ENCODE peak calls at places on chromosomes 3 and 15, in six cellular contexts. M is mesendoderm, Z is neuronal stem cell, F is H1, W is H9, N is IMR-90. K is an unnamed sample.

GRCh38 chr3:27025718-27026117 is 343.5 kb downstream of the NEK10 start:
- DNase-seq in Z (no peak), W (peak; percentile 33), N (no peak), M (peak; percentile 85), F (no peak), K (no peak)

GRCh38 chr3:171458056-171458856 is 1.9 kb downstream of the TNIK start:
- DNase-seq in N (no peak), W (peak; percentile 53), F (no peak), Z (peak; percentile 12), M (peak; percentile 40), K (peak; percentile 29)

GRCh38 chr3:27324695-27325094 is 44.5 kb downstream of the NEK10 start:
- DNase-seq in Z (no peak), W (no peak), F (no peak), N (no peak), M (no peak), K (no peak)

GRCh38 chr15:61301701-61302100 is 72.6 kb upstream of the RORA start:
- DNase-seq in W (no peak), Z (no peak), N (no peak), M (no peak), F (no peak), K (no peak)

GRCh38 chr15:88246666-88247446 is 9.7 kb downstream of the NTRK3 start:
- DNase-seq in W (peak; percentile 89), Z (peak; percentile 81), N (peak; percentile 39), M (peak; percentile 85), F (peak; percentile 70), K (peak; percentile 67)

GRCh38 chr3:95356764-95357501 is 1294.1 kb downstream of the NSUN3 start:
- DNase-seq in Z (no peak), F (no peak), W (no peak), M (no peak), N (no peak), K (no peak)

GRCh38 chr3:76585794-76586392 is 454.0 kb upstream of the ROBO2 start:
- DNase-seq in F (no peak), M (peak; percentile 13), Z (no peak), W (no peak), N (peak; percentile 32), K (peak; percentile 34)

GRCh38 chr3:142276780-142277179 is 51.4 kb upstream of the GK5 start:
- DNase-seq in N (peak; percentile 67), F (no peak), M (no peak), W (no peak), Z (no peak), K (peak; percentile 49)

GRCh38 chr3:122315619-122316018 is 9.4 kb upstream of the CSTA start:
- DNase-seq in M (peak; percentile 62), F (peak; percentile 17), N (no peak), W (peak; percentile 71), Z (no peak), K (no peak)

GRCh38 chr15:46956456-46956855 is 760.8 kb upstream of the SEMA6D start:
- DNase-seq in Z (no peak), M (no peak), N (no peak), W (no peak), F (no peak), K (no peak)

GRCh38 chr3:48563382-48563918 is at the start of gene UCN2:
- DNase-seq in M (no peak), Z (no peak), N (peak; percentile 21), F (no peak), W (no peak), K (peak; percentile 51)

GRCh38 chr15:49889525-49889924 is 229.5 kb downstream of the ATP8B4 start:
- DNase-seq in W (no peak), F (no peak), Z (no peak), M (no peak), N (no peak), K (no peak)

GRCh38 chr15:75349851-75350588 is 3.2 kb downstream of the NEIL1 start:
- DNase-seq in Z (no peak), M (no peak), F (no peak), N (no peak), W (peak; percentile 20), K (no peak)

GRCh38 chr15:37372064-37372463 is 271.7 kb upstream of the MEIS2 start:
- DNase-seq in F (no peak), Z (no peak), M (no peak), W (no peak), N (no peak), K (no peak)

GRCh38 chr3:178404966-178405365 is 131.3 kb upstream of the KCNMB2 start:
- DNase-seq in W (no peak), M (no peak), F (no peak), N (no peak), Z (no peak), K (no peak)

GRCh38 chr15:66433726-66434125 is 47.0 kb downstream of the MAP2K1 start:
- DNase-seq in N (peak; percentile 17), F (no peak), Z (no peak), M (no peak), W (no peak), K (no peak)

GRCh38 chr3:32451049-32451659 is 51.5 kb downstream of the CMTM6 start:
- DNase-seq in Z (peak; percentile 40), F (no peak), W (no peak), M (no peak), N (no peak), K (no peak)

GRCh38 chr3:187777331-187778046 is 32.2 kb upstream of the BCL6 start:
- DNase-seq in F (no peak), Z (no peak), W (no peak), M (no peak), N (peak; percentile 27), K (peak; percentile 12)

GRCh38 chr15:100787567-100787941 is 92.1 kb upstream of the ALDH1A3 start:
- DNase-seq in W (no peak), Z (no peak), F (no peak), M (no peak), N (no peak), K (no peak)

GRCh38 chr15:92109485-92109884 is 256.0 kb downstream of the SLCO3A1 start:
- DNase-seq in M (no peak), Z (no peak), W (no peak), N (no peak), F (no peak), K (no peak)

GRCh38 chr15:64423970-64424369 is 36.3 kb downstream of the TRIP4 start:
- DNase-seq in N (no peak), W (no peak), Z (no peak), M (no peak), F (no peak), K (no peak)

GRCh38 chr3:160400631-160401150 is 1.2 kb downstream of the SMC4 start:
- DNase-seq in F (no peak), N (no peak), W (no peak), Z (no peak), M (peak; percentile 28), K (no peak)

GRCh38 chr15:41494922-41495735 is 1.5 kb downstream of the ITPKA start:
- DNase-seq in Z (peak; percentile 32), F (no peak), N (no peak), W (peak; percentile 63), M (peak; percentile 27), K (peak; percentile 37)

DNA sequence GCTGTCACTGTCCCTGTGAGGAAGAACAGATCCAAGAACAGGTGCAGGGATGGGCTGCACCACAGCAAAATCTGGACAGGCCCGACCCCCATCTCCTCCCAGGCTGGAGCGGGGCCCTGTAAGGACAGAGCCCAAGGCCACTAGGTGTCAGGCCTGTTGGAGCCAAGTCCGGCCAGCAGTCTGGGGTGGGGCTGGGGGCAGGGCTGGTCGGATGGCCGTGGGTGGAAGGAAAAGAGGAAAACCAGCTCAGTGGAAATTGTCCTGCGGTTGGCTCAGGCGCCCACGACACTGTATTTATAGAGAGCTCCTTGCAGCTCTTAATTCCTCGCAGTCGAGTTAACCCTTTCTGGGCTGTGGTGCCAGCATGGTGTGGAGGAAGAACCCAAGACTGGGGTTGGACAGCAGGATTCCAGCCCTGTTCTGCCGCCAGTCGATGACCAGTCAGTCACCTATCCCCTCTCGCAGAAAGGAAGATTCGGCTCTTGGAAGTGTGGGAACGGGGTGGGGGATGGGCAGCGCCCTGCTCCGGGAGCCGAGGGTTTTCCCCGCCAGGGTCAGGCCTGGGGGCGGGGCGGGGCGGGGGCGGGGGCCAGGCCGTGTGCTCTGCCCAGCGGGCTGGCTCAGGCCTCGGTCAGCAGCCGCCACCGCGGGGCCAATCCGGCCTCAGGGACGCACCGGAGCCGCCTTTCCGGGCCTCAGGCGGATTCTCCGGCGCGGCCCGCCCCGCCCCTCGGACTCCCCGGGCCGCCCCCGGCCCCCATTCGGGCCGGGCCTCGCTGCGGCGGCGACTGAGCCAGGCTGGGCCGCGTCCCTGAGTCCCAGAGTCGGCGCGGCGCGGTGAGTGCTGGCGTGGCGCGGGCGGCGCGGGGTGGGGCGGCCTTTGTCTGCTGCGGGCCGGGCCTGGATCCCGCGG is at the start of gene CD276:
- DNase-seq in W (peak; percentile 82), Z (peak; percentile 80), F (no peak), M (peak; percentile 86), N (peak; percentile 64), K (peak; percentile 91)
- H3K18ac ChIP-seq in W (peak within 1 kb of the TSS; percentile 38), Z (peak within 1 kb of the TSS; percentile 94), F (peak within 1 kb of the TSS; percentile 55), M (peak within 1 kb of the TSS; percentile 91), N (peak within 1 kb of the TSS; percentile 81), K (peak within 1 kb of the TSS; percentile 91)

DNA sequence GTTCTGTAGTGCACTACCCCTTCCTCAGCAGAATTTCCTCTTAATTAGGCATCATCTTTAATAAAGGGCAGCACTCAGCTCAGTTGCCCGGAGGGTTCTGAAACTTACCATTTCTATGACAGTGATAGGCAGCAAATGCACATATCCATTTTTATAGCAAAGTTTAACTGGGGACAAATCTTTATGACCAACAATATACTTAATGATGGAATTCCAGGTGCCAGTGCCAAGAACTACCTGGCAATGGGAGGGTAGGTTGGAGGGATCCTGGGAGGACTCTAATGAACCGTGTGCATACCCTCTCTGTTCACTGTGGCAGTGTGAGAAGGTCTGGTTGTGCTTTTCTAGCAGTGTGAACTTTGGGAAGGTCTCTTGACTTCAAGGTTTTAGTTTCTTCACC is 404.3 kb upstream of the TPM1 start:
- DNase-seq in Z (no peak), F (no peak), M (no peak), N (no peak), W (no peak), K (no peak)
- H3K18ac ChIP-seq in Z (no peak overlapping the region), F (no peak overlapping the region), M (peak overlapping the region; percentile 8), N (no peak overlapping the region), W (no peak overlapping the region), K (no peak overlapping the region)

DNA sequence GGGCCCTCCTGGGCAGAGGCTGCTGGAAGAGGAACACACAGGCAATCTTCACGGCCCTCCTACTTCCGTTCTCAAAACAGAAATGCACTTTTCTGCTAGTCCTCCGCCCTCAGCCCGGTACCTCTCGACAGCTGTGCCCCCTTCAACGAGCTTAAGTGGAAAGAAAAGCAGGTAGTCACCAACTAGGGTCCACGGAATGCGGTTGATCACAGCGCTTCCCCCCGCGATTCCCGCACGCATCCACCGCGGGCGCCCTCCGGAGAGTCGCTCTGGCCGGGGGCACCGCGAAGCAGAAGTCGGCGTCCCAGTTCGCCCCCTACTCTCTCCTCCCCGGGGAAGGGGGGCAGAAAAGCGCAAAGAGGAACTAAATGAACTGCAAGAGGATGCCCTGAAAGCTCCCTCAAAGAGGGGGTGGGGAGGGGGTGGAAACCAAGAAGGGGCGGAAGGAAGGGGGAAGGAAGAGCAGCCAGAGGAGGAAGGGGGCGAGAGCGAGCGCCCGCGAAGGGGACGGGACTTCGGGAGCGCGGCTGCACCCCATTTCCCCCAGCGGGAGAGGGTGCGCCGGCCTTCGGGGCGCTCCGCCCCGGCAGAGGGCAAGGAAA is 748 bp downstream of the ACAP2 start:
- DNase-seq in N (peak; percentile 40), W (peak; percentile 38), F (no peak), M (peak; percentile 62), Z (no peak), K (peak; percentile 57)
- H3K18ac ChIP-seq in N (peak overlapping the region; percentile 59), W (no peak overlapping the region), F (peak overlapping the region; percentile 32), M (peak overlapping the region; percentile 71), Z (peak overlapping the region; percentile 94), K (peak overlapping the region; percentile 99)

DNA sequence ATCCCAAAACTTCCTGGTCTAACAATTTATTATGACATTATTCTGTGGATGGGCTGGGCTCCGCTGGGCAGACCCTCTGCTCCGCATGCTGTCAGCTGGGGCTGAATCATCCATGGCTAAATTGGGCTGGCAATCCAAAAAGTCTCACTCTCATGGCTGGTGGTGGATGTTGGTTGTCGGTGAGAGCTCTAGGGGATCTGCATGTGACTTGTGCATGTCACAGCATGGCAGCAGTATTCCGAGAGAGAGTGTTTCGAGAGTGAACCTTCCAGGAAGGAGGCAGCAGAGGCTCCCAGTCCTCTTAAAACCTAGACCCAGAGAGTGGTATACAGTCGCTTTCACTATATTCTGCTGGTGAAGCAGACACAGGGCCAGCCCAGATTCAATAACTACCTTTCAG is 9.9 kb downstream of the RARB start:
- DNase-seq in F (no peak), N (no peak), M (no peak), Z (no peak), W (no peak), K (no peak)
- H3K18ac ChIP-seq in F (no peak overlapping the region), N (no peak overlapping the region), M (no peak overlapping the region), Z (no peak overlapping the region), W (no peak overlapping the region), K (no peak overlapping the region)